ENCODE peak calls at places on chromosome 7, in four cellular contexts. X is right cardiac atrium, D is transverse colon, U is cardiac fibroblast. E is an unnamed sample.

GRCh38 chr7:30559566-30559965 is 35.1 kb upstream of the GARS1 start:
- DNase-seq in X (no peak), U (no peak), D (no peak), E (no peak)

GRCh38 chr7:50754684-50755083 is 28.0 kb downstream of the GRB10 start:
- DNase-seq in X (no peak), D (no peak), U (no peak), E (no peak)

GRCh38 chr7:102220929-102221850 is 65.5 kb upstream of the SH2B2 start:
- DNase-seq in X (no peak), U (peak), D (no peak), E (no peak)

GRCh38 chr7:32259917-32260596 is 189.8 kb upstream of the PDE1C start:
- DNase-seq in D (no peak), X (no peak), U (no peak), E (no peak)

GRCh38 chr7:28432105-28432504 is 19.8 kb downstream of the CREB5 start:
- DNase-seq in X (peak), D (no peak), U (no peak), E (no peak)

GRCh38 chr7:132400667-132401142 is 175.6 kb downstream of the PLXNA4 start:
- DNase-seq in X (no peak), D (no peak), U (no peak), E (no peak)

GRCh38 chr7:115135769-115136410 is 214.0 kb downstream of the MDFIC start:
- DNase-seq in X (no peak), U (no peak), D (no peak), E (no peak)

GRCh38 chr7:45973725-45974532 is 52.9 kb upstream of the IGFBP3 start:
- DNase-seq in X (no peak), U (no peak), D (no peak), E (no peak)

GRCh38 chr7:1663857-1664651 is 6.0 kb upstream of the ELFN1 start:
- DNase-seq in X (peak), U (no peak), D (peak), E (no peak)

GRCh38 chr7:129829677-129830631 is 122.8 kb downstream of the UBE2H start:
- DNase-seq in U (peak), X (peak), D (peak), E (peak)

GRCh38 chr7:93178213-93178612 is 30.0 kb upstream of the SAMD9L start:
- DNase-seq in D (no peak), U (peak), X (no peak), E (no peak)

GRCh38 chr7:128344431-128344774 is 695 bp upstream of the RBM28 start:
- DNase-seq in U (no peak), D (no peak), X (no peak), E (no peak)

GRCh38 chr7:47474937-47475879 is 106.7 kb downstream of the TNS3 start:
- DNase-seq in X (peak), D (peak), U (peak), E (peak)

GRCh38 chr7:30751696-30752273 is at the start of gene INMT:
- DNase-seq in U (no peak), X (no peak), D (no peak), E (no peak)

GRCh38 chr7:157043745-157044144 is 33.3 kb upstream of the MNX1 start:
- DNase-seq in D (no peak), U (peak), X (no peak), E (peak)

GRCh38 chr7:135900186-135900585 is 77.0 kb downstream of the MTPN start:
- DNase-seq in X (no peak), U (no peak), D (no peak), E (no peak)

GRCh38 chr7:4998830-4999768 is 40.1 kb upstream of the MMD2 start:
- DNase-seq in D (no peak), U (no peak), X (no peak), E (no peak)

GRCh38 chr7:117811696-117812095 is 61.5 kb downstream of the CTTNBP2 start:
- DNase-seq in U (no peak), D (no peak), X (no peak), E (no peak)
- H3K4me3 ChIP-seq in U (no peak), D (no peak), X (no peak), E (no peak)

GRCh38 chr7:73851410-73852338 is 9.3 kb upstream of the TMEM270 start:
- DNase-seq in X (no peak), U (peak), D (no peak), E (no peak)
- H3K4me3 ChIP-seq in X (no peak), U (no peak), D (no peak), E (no peak)

GRCh38 chr7:154512121-154512621 is 460.0 kb downstream of the DPP6 start:
- DNase-seq in D (no peak), U (no peak), X (no peak), E (no peak)
- H3K4me3 ChIP-seq in D (no peak), U (no peak), X (no peak), E (no peak)

DNA sequence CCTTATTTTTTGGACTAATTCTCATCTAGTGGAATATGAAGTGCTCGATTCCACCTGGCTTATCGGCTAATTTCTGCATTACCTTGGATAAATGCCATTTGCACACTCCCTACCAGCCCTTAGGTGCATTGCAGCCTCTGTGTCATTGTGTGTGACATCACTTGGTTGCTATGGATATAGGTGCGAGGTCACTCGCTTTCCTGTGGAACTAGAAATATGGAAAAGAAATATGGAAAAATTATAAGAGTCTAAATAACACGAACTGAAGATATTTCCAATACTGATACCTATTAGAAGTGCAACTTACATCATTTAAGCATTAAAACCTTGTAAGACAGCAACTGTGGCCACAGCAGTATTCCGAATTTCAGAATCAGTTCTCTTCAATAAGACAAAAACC is 2.0 kb downstream of the YWHAG start:
- DNase-seq in X (no peak), D (peak), U (peak), E (peak)
- H3K4me3 ChIP-seq in X (peak), D (no peak), U (peak), E (no peak)

GRCh38 chr7:108324053-108325038 is 131.9 kb downstream of the NRCAM start:
- DNase-seq in X (no peak), U (no peak), D (no peak), E (no peak)

GRCh38 chr7:108328174-108328651 is 128.0 kb downstream of the NRCAM start:
- DNase-seq in X (no peak), D (no peak), U (no peak), E (no peak)

GRCh38 chr7:108327353-108327752 is 128.9 kb downstream of the NRCAM start:
- DNase-seq in U (no peak), X (no peak), D (no peak), E (no peak)

GRCh38 chr7:108329514-108329913 is 126.7 kb downstream of the NRCAM start:
- DNase-seq in D (no peak), U (no peak), X (no peak), E (no peak)

GRCh38 chr7:108326938-108327337 is 129.3 kb downstream of the NRCAM start:
- DNase-seq in D (no peak), U (no peak), X (no peak), E (no peak)
- H3K4me3 ChIP-seq in D (no peak), U (no peak), X (no peak), E (no peak)

GRCh38 chr7:27235387-27236052 is 7.1 kb upstream of the EVX1 start:
- DNase-seq in D (peak), U (peak), X (peak), E (peak)
- H3K4me3 ChIP-seq in D (peak), U (peak), X (peak), E (peak)

GRCh38 chr7:7761340-7761973 is 43.0 kb upstream of the RPA3 start:
- DNase-seq in U (peak), D (no peak), X (no peak), E (no peak)
- H3K4me3 ChIP-seq in U (peak), D (no peak), X (peak), E (peak)

DNA sequence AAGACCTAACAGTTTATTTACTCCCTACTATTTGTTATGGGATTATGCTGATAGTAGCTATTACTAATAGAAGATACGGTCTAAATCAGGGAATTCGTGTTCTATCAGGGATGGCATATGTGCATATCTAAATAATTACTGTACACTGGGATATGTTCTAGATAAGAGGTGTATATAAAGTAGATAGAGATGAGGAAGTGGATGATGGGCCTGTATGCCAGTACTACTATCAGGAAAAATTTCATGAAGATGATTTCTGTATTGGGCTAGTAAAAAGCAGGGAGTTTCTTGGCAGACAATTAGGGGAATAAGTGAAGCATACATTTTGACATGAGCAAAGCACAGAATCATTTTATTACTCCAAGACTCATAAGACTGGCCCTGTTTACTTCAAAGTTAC is 26.2 kb downstream of the PTPN12 start:
- DNase-seq in D (no peak), X (no peak), U (no peak), E (no peak)
- H3K4me3 ChIP-seq in D (no peak), X (no peak), U (no peak), E (no peak)

E was measured in adrenal gland.